ENCODE peak calls at places on chromosomes 11 and 22, in four cellular contexts. F is CD8-positive, alpha-beta memory T cell; L is testis; A is CD4-positive, alpha-beta T cell. Y is an unnamed sample. For H3K9me3, the result is how much of the 10 kb centered on the place peaks cover.

GRCh38 chr22:37032535-37033460 is 13.3 kb downstream of the MPST start:
- DNase-seq in A (no peak), L (no peak), F (no peak), Y (no peak)

GRCh38 chr11:129911298-129911697 is 15.9 kb upstream of the NFRKB start:
- DNase-seq in F (no peak), A (no peak), L (no peak), Y (no peak)

GRCh38 chr11:47305734-47306483 is 36.0 kb downstream of the MADD start:
- DNase-seq in A (no peak), F (no peak), L (peak), Y (no peak)

GRCh38 chr11:35582033-35582432 is 36.2 kb upstream of the FJX1 start:
- DNase-seq in A (no peak), F (no peak), L (no peak), Y (no peak)

GRCh38 chr11:122248130-122248529 is 132.1 kb upstream of the BLID start:
- DNase-seq in A (no peak), L (no peak), F (no peak), Y (no peak)

GRCh38 chr22:24471570-24471969 is 23.6 kb upstream of the UPB1 start:
- DNase-seq in L (peak), F (no peak), A (no peak), Y (no peak)

GRCh38 chr11:115616941-115617340 is 112.7 kb upstream of the CADM1 start:
- DNase-seq in L (no peak), F (no peak), A (no peak), Y (no peak)

GRCh38 chr22:23183107-23183698 is 2.9 kb downstream of the BCR start:
- DNase-seq in L (peak), A (no peak), F (no peak), Y (no peak)

GRCh38 chr11:10310301-10310841 is 5.5 kb downstream of the ADM start:
- DNase-seq in A (no peak), L (no peak), F (no peak), Y (no peak)

GRCh38 chr11:36292311-36292722 is 3.1 kb upstream of the COMMD9 start:
- DNase-seq in L (no peak), F (no peak), A (no peak), Y (no peak)

GRCh38 chr22:33044059-33044458 is 14.1 kb downstream of the SYN3 start:
- DNase-seq in A (no peak), L (no peak), F (no peak), Y (no peak)

GRCh38 chr11:5928269-5928668 is 13.8 kb upstream of the OR56A3 start:
- DNase-seq in A (no peak), L (no peak), F (no peak), Y (no peak)

GRCh38 chr11:14417975-14418374 is 59.0 kb upstream of the RRAS2 start:
- DNase-seq in A (no peak), L (no peak), F (no peak), Y (no peak)

GRCh38 chr11:45158210-45158644 is 11.8 kb downstream of the PRDM11 start:
- DNase-seq in A (no peak), F (no peak), L (no peak), Y (no peak)

GRCh38 chr11:4482445-4482844 is at the start of gene OR52K1:
- DNase-seq in L (no peak), A (no peak), F (no peak), Y (no peak)

GRCh38 chr22:29994027-29994715 is 86.1 kb upstream of the HORMAD2 start:
- DNase-seq in L (no peak), F (no peak), A (no peak), Y (no peak)

GRCh38 chr11:133323354-133323753 is 208.9 kb downstream of the OPCML start:
- DNase-seq in A (no peak), L (no peak), F (no peak), Y (no peak)

GRCh38 chr22:29312218-29313125 is 3.0 kb downstream of the RASL10A start:
- DNase-seq in F (no peak), L (no peak), A (no peak), Y (no peak)

GRCh38 chr11:67700141-67700540 is 25.7 kb upstream of the ALDH3B2 start:
- DNase-seq in A (no peak), L (no peak), F (no peak), Y (no peak)

GRCh38 chr11:126115820-126116319 is 53.2 kb upstream of the CDON start:
- DNase-seq in A (no peak), L (peak), F (no peak), Y (no peak)

GRCh38 chr11:94455861-94456260 is 37.8 kb downstream of the MRE11 start:
- DNase-seq in A (no peak), F (no peak), L (no peak), Y (no peak)

GRCh38 chr11:18617688-18618340 is 16.3 kb downstream of the SPTY2D1 start:
- DNase-seq in L (no peak), F (no peak), A (no peak), Y (peak)

GRCh38 chr11:33860926-33861325 is 30.9 kb downstream of the LMO2 start:
- DNase-seq in F (no peak), L (no peak), A (no peak), Y (no peak)

GRCh38 chr11:34809191-34810106 is 106.7 kb downstream of the APIP start:
- DNase-seq in L (no peak), A (no peak), F (no peak), Y (no peak)

GRCh38 chr11:119352857-119353260 is 6.4 kb upstream of the MFRP start:
- DNase-seq in L (peak), F (no peak), A (no peak), Y (no peak)

GRCh38 chr11:114040706-114041211 is 18.8 kb upstream of the ZBTB16 start:
- DNase-seq in A (no peak), F (no peak), L (no peak), Y (no peak)

GRCh38 chr11:114042234-114042633 is 17.3 kb upstream of the ZBTB16 start:
- DNase-seq in F (no peak), A (no peak), L (no peak), Y (no peak)

GRCh38 chr11:114049050-114049449 is 10.5 kb upstream of the ZBTB16 start:
- DNase-seq in L (no peak), A (no peak), F (no peak), Y (no peak)

GRCh38 chr11:114039551-114039950 is 20.0 kb upstream of the ZBTB16 start:
- DNase-seq in A (no peak), F (no peak), L (no peak), Y (no peak)

GRCh38 chr11:114044042-114044871 is 15.3 kb upstream of the ZBTB16 start:
- DNase-seq in L (no peak), A (no peak), F (no peak), Y (no peak)
- H3K9me3 ChIP-seq in L (under half), A (under half), F (under half), Y (under half)

DNA sequence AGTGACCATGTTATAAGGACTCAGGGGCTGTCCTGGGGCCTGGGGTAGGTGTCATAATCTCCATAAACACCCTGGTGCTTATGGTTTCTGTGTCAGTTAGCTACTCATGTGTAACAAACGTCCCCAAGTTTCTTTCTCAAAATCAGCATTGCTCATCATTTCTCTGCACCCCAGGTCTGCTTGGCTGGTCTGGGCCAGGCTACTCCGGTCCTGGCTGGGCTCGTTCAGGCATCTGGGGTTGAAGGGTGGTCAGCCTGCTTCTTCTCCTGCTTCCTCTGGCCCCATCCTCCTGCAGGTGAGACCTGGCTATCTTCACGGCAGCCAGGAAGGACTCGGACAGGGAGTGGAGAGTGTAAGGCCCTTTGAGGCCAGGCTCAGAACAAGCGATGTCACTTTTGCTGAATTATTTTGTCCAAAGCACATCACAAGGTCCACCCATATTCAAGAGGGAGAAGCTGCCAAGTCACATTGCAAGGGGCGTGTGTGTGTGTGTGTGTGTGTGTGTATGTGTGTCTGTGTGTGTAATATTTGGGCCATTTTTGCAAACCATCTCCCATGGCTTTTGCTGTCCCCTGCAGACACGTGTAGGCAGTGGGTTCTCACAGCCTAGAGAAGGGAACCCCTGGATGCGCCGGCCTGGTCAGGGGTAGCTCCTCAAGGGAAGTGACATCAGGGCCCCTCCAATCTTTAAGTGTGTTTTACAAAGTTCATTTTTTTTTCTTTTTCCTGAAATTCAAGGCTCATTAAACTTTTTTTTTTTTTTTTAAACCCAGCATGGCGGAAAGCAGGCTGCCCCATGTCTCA is 535.8 kb downstream of the TBC1D22A start:
- DNase-seq in F (no peak), A (no peak), L (peak), Y (no peak)
- H3K9me3 ChIP-seq in F (under half), A (under half), L (under half), Y (under half)

GRCh38 chr11:2887526-2888195 is 2.1 kb upstream of the CDKN1C start:
- DNase-seq in L (no peak), A (no peak), F (no peak), Y (no peak)

GRCh38 chr11:2886191-2886894 is 768 bp upstream of the CDKN1C start:
- DNase-seq in A (no peak), L (no peak), F (no peak), Y (no peak)

GRCh38 chr11:2888266-2888968 is 2.8 kb upstream of the CDKN1C start:
- DNase-seq in L (peak), A (peak), F (peak), Y (peak)

GRCh38 chr11:2885676-2886081 is at the start of gene CDKN1C:
- DNase-seq in F (peak), L (peak), A (peak), Y (peak)

DNA sequence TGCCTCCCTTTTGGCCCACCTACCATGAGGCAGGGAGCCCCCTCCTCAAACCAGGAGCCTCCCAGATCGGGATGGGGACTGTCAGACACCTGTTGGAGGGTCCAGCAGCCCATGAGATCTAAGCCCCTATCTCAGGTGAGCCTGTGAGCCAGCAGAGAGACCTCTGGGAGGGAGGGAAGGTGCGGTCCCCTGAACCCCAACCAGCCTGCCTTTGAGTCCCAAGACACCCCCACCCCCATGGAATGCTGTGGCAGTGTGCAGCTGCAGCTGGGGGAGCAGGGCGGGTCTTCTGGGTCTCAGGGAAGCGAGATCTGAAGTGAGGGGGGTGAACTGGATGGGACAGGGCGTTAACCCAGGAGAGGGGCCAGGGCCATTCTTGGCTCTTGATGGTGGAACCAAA is 1.4 kb upstream of the CDKN1C start:
- DNase-seq in F (no peak), A (no peak), L (no peak), Y (no peak)
- H3K9me3 ChIP-seq in F (under half), A (under half), L (under half), Y (under half)

GRCh38 chr11:127966821-127967220 is 620.5 kb downstream of the ETS1 start:
- DNase-seq in L (no peak), A (no peak), F (no peak), Y (no peak)
- H3K9me3 ChIP-seq in L (under half), A (under half), F (under half), Y (under half)

DNA sequence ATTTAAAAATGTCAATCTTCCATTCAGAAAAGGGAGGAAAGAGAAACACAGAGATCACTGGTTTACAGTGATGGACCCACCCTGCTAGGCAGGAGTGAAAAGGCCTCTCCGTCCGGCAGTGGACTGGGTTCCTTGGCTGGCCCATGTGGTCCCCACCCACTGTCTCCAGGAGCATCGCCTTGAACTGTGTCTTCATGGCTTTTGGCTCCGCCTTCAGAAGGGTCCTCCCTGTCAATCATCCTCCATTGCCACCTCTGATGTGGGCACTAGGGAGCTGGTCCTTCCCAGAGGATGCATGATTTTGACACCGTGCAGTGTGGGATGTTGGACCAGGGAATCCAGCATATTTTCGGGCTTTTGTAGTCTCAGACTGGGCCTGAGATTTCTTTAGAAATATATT is 58.2 kb upstream of the B3GAT1 start:
- DNase-seq in L (no peak), F (no peak), A (no peak), Y (no peak)
- H3K9me3 ChIP-seq in L (under half), F (under half), A (under half), Y (under half)

GRCh38 chr11:65814960-65815565 is 18.7 kb upstream of the SNX32 start:
- DNase-seq in L (no peak), A (no peak), F (no peak), Y (no peak)

GRCh38 chr11:65814131-65814959 is 19.4 kb upstream of the SNX32 start:
- DNase-seq in L (no peak), A (no peak), F (no peak), Y (no peak)

GRCh38 chr11:65821107-65821506 is 12.7 kb upstream of the SNX32 start:
- DNase-seq in F (no peak), L (no peak), A (no peak), Y (no peak)

GRCh38 chr11:65817815-65818680 is 15.7 kb upstream of the SNX32 start:
- DNase-seq in L (peak), F (peak), A (peak), Y (peak)

DNA sequence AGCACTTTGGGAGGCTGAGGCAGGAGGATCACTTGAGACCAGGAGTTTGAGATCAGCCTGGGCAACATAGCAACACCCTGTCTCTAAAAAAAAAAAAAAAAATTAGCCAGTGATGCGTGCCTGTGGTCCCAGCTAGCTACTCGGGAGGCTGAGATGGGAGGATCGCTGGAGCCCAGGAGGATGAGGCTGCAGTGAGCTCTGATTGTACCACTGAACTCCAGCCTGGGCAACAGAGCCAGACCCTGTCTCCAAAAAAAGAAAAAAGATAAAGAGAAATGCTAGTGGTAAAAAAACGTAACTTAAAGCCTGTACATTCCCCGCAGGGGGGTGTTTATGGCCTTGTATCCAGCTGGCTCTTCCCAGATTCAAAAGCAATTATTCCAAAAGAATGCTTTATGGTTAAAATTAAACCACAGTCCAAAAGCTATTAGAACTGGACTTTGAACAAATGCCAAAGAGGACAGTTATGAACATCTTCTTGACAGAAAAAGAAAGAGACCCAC is 16.4 kb upstream of the SNX32 start:
- DNase-seq in L (no peak), F (no peak), A (no peak), Y (no peak)
- H3K9me3 ChIP-seq in L (under half), F (under half), A (under half), Y (under half)

DNA sequence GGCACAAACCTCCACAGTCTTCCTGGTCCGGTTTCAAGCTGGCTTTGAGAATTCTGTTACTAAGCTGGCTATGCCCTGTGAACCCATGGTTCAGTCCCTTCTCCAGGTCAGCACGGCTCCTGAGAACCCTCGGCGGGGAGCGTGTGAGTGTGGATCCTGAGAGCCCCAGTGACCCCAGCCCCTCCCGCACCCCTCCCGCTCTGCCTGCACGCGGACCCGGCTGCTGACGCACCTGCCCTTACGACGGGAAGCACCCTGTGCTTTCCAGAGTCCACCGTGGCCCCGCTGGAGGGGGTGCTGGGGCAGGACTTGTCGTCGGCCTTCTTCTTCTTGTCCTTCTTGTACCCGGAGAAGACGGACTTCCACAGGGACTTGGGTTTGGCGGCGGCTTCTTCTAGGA is 42.8 kb upstream of the BID start:
- DNase-seq in A (no peak), F (no peak), L (no peak), Y (no peak)
- H3K9me3 ChIP-seq in A (under half), F (under half), L (under half), Y (under half)

Y was measured in T-helper 17 cell.